ENCODE peak calls at places on chromosomes 2 and 18, in five cellular contexts. One of them, this sample, is unnamed.
A peak's percentile ranks its signal among the peaks of the same experiment; 100 is the strongest.

GRCh38 chr2:35443087-35443486 is 912.5 kb upstream of the CRIM1 start:
- DNase-seq in neuronal stem cell: no peak
- DNase-seq in IMR-90: no peak
- DNase-seq in mesendoderm: no peak
- DNase-seq in trophoblast cell: no peak
- DNase-seq in this sample: peak; percentile 12

GRCh38 chr2:70385966-70386595 is 84.2 kb upstream of the FAM136A start:
- DNase-seq in neuronal stem cell: no peak
- DNase-seq in IMR-90: peak; percentile 60
- DNase-seq in mesendoderm: peak; percentile 36
- DNase-seq in trophoblast cell: no peak
- DNase-seq in this sample: no peak

GRCh38 chr2:20033341-20033740 is 18.1 kb downstream of the LAPTM4A start:
- DNase-seq in neuronal stem cell: no peak
- DNase-seq in IMR-90: no peak
- DNase-seq in mesendoderm: no peak
- DNase-seq in trophoblast cell: no peak
- DNase-seq in this sample: no peak

GRCh38 chr2:47360937-47361336 is 42.0 kb upstream of the MSH2 start:
- DNase-seq in neuronal stem cell: no peak
- DNase-seq in IMR-90: peak; percentile 92
- DNase-seq in mesendoderm: no peak
- DNase-seq in trophoblast cell: no peak
- DNase-seq in this sample: peak; percentile 61

GRCh38 chr18:13543144-13543543 is 183.2 kb downstream of the FAM210A start:
- DNase-seq in neuronal stem cell: no peak
- DNase-seq in IMR-90: no peak
- DNase-seq in mesendoderm: no peak
- DNase-seq in trophoblast cell: no peak
- DNase-seq in this sample: no peak

GRCh38 chr2:200003444-200003843 is 48.1 kb downstream of the MAIP1 start:
- DNase-seq in neuronal stem cell: no peak
- DNase-seq in IMR-90: peak; percentile 23
- DNase-seq in mesendoderm: no peak
- DNase-seq in trophoblast cell: no peak
- DNase-seq in this sample: peak; percentile 45

GRCh38 chr2:197707316-197708213 is 2.4 kb downstream of the MARS2 start:
- DNase-seq in neuronal stem cell: no peak
- DNase-seq in IMR-90: peak; percentile 74
- DNase-seq in mesendoderm: peak; percentile 60
- DNase-seq in trophoblast cell: peak; percentile 11
- DNase-seq in this sample: peak; percentile 68

GRCh38 chr2:179253226-179253625 is 11.4 kb downstream of the SESTD1 start:
- DNase-seq in neuronal stem cell: no peak
- DNase-seq in IMR-90: no peak
- DNase-seq in mesendoderm: no peak
- DNase-seq in trophoblast cell: no peak
- DNase-seq in this sample: no peak

GRCh38 chr2:57204364-57204763 is 842.2 kb upstream of the VRK2 start:
- DNase-seq in neuronal stem cell: no peak
- DNase-seq in IMR-90: no peak
- DNase-seq in mesendoderm: peak; percentile 6
- DNase-seq in trophoblast cell: no peak
- DNase-seq in this sample: no peak

GRCh38 chr18:58998421-58999203 is 133.9 kb downstream of the ZNF532 start:
- DNase-seq in neuronal stem cell: no peak
- DNase-seq in IMR-90: peak; percentile 70
- DNase-seq in mesendoderm: peak; percentile 21
- DNase-seq in trophoblast cell: peak; percentile 33
- DNase-seq in this sample: peak; percentile 68

GRCh38 chr2:63050186-63050915 is at the start of gene OTX1:
- DNase-seq in neuronal stem cell: peak; percentile 76
- DNase-seq in IMR-90: peak; percentile 21
- DNase-seq in mesendoderm: peak; percentile 84
- DNase-seq in trophoblast cell: peak; percentile 40
- DNase-seq in this sample: no peak

GRCh38 chr18:986071-986470 is 81.4 kb downstream of the ADCYAP1 start:
- DNase-seq in neuronal stem cell: no peak
- DNase-seq in IMR-90: no peak
- DNase-seq in mesendoderm: peak; percentile 25
- DNase-seq in trophoblast cell: no peak
- DNase-seq in this sample: no peak

GRCh38 chr2:121722479-121722878 is 14.2 kb downstream of the NIFK start:
- DNase-seq in neuronal stem cell: no peak
- DNase-seq in IMR-90: peak; percentile 87
- DNase-seq in mesendoderm: no peak
- DNase-seq in trophoblast cell: peak; percentile 34
- DNase-seq in this sample: peak; percentile 76

GRCh38 chr2:18662689-18663088 is 73.3 kb upstream of the NT5C1B start:
- DNase-seq in neuronal stem cell: no peak
- DNase-seq in IMR-90: no peak
- DNase-seq in mesendoderm: peak; percentile 13
- DNase-seq in trophoblast cell: no peak
- DNase-seq in this sample: no peak

GRCh38 chr2:2187196-2187595 is 143.9 kb downstream of the MYT1L start:
- DNase-seq in neuronal stem cell: peak; percentile 8
- DNase-seq in IMR-90: no peak
- DNase-seq in mesendoderm: no peak
- DNase-seq in trophoblast cell: no peak
- DNase-seq in this sample: no peak

GRCh38 chr2:40962026-40962425 is 510.1 kb upstream of the SLC8A1 start:
- DNase-seq in neuronal stem cell: no peak
- DNase-seq in IMR-90: no peak
- DNase-seq in mesendoderm: no peak
- DNase-seq in trophoblast cell: no peak
- DNase-seq in this sample: no peak

GRCh38 chr18:56995579-56996194 is 151.2 kb upstream of the BOD1L2 start:
- DNase-seq in neuronal stem cell: no peak
- DNase-seq in IMR-90: no peak
- DNase-seq in mesendoderm: peak; percentile 35
- DNase-seq in trophoblast cell: no peak
- DNase-seq in this sample: no peak

GRCh38 chr2:101972621-101973434 is 18.9 kb upstream of the IL1R2 start:
- DNase-seq in neuronal stem cell: no peak
- DNase-seq in IMR-90: peak; percentile 76
- DNase-seq in mesendoderm: peak; percentile 30
- DNase-seq in trophoblast cell: peak; percentile 98
- DNase-seq in this sample: peak; percentile 77

GRCh38 chr2:173090291-173090877 is 14.7 kb downstream of the MAP3K20 start:
- DNase-seq in neuronal stem cell: no peak
- DNase-seq in IMR-90: peak; percentile 76
- DNase-seq in mesendoderm: peak; percentile 84
- DNase-seq in trophoblast cell: no peak
- DNase-seq in this sample: peak; percentile 64

GRCh38 chr2:175730025-175730424 is 272.0 kb downstream of the LNPK start:
- DNase-seq in neuronal stem cell: no peak
- DNase-seq in IMR-90: no peak
- DNase-seq in mesendoderm: no peak
- DNase-seq in trophoblast cell: no peak
- DNase-seq in this sample: no peak

GRCh38 chr2:129061079-129061785 is 742.6 kb upstream of the HS6ST1 start:
- DNase-seq in neuronal stem cell: no peak
- DNase-seq in IMR-90: peak; percentile 65
- DNase-seq in mesendoderm: no peak
- DNase-seq in trophoblast cell: no peak
- DNase-seq in this sample: peak; percentile 92

GRCh38 chr2:42663106-42663755 is 94.8 kb downstream of the MTA3 start:
- DNase-seq in neuronal stem cell: peak; percentile 63
- DNase-seq in IMR-90: peak; percentile 77
- DNase-seq in mesendoderm: peak; percentile 92
- DNase-seq in trophoblast cell: peak; percentile 65
- DNase-seq in this sample: peak; percentile 79

GRCh38 chr18:62992877-62993365 is 277.6 kb downstream of the PHLPP1 start:
- DNase-seq in neuronal stem cell: no peak
- DNase-seq in IMR-90: no peak
- DNase-seq in mesendoderm: no peak
- DNase-seq in trophoblast cell: peak; percentile 80
- DNase-seq in this sample: no peak
- H4K8ac ChIP-seq in neuronal stem cell: no peak overlapping the region
- H4K8ac ChIP-seq in IMR-90: no peak overlapping the region
- H4K8ac ChIP-seq in mesendoderm: no peak overlapping the region
- H4K8ac ChIP-seq in trophoblast cell: no peak overlapping the region
- H4K8ac ChIP-seq in this sample: no peak overlapping the region

GRCh38 chr2:122863516-122863915 is 1108.1 kb downstream of the TSN start:
- DNase-seq in neuronal stem cell: no peak
- DNase-seq in IMR-90: no peak
- DNase-seq in mesendoderm: no peak
- DNase-seq in trophoblast cell: no peak
- DNase-seq in this sample: no peak
- H3K4me3 ChIP-seq in neuronal stem cell: no peak overlapping the region
- H3K4me3 ChIP-seq in IMR-90: no peak overlapping the region
- H3K4me3 ChIP-seq in mesendoderm: no peak overlapping the region
- H3K4me3 ChIP-seq in trophoblast cell: no peak overlapping the region
- H3K4me3 ChIP-seq in this sample: no peak overlapping the region

DNA sequence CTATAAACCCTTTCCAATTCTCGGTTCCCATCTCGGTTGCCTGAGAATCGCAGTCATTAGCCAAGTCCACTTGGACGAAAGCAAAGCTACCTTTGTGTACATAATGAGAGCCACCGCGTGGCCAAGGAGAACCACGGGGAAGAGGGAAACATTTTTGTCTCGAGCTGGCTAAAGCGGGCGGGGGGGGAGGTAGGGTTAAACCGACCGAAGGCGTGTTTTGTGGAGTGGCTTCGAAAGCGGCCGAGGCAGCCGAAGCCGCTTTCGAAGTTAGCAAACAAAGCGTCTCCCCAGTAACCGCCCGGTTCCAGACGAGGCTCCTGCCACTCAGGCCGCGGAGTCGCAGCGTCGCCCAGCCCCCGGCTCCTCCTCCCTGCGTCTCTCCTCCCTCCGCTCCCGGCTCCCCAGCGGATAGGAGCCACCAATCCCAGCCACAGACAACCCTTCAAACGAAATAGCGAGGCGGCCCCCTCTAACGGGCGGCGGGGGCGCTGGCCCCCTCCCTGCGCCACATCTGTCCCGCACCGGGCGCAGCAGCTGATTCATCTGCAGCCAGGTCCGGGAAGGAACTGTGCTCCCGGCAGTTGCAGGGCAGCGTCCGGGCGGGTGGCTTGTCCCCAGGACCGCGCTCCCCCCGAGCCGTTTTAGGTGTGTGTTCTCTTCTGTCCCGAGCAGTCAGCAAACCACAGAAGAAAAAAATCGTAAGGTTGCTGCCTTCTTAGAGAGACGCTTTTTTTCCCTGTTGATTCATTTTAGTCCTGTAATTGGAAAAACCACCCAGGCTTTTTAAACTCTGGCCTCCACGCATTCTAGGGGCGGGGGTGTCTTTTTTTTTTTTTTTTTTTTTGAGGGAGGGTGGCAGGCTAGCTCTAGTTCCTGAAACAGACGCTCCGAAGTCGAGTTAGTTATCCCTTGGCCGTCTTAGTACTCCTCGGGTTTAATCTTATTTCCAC is 1.8 kb upstream of the TGIF1 start:
- DNase-seq in neuronal stem cell: peak; percentile 97
- DNase-seq in IMR-90: peak; percentile 96
- DNase-seq in mesendoderm: peak; percentile 99
- DNase-seq in trophoblast cell: peak; percentile 99
- DNase-seq in this sample: peak; percentile 99
- H3K4ac ChIP-seq in neuronal stem cell: no peak overlapping the region
- H3K4ac ChIP-seq in IMR-90: peak overlapping the region; percentile 89
- H3K4ac ChIP-seq in mesendoderm: peak overlapping the region; percentile 74
- H3K4ac ChIP-seq in trophoblast cell: peak overlapping the region; percentile 88
- H3K4ac ChIP-seq in this sample: peak overlapping the region; percentile 62

DNA sequence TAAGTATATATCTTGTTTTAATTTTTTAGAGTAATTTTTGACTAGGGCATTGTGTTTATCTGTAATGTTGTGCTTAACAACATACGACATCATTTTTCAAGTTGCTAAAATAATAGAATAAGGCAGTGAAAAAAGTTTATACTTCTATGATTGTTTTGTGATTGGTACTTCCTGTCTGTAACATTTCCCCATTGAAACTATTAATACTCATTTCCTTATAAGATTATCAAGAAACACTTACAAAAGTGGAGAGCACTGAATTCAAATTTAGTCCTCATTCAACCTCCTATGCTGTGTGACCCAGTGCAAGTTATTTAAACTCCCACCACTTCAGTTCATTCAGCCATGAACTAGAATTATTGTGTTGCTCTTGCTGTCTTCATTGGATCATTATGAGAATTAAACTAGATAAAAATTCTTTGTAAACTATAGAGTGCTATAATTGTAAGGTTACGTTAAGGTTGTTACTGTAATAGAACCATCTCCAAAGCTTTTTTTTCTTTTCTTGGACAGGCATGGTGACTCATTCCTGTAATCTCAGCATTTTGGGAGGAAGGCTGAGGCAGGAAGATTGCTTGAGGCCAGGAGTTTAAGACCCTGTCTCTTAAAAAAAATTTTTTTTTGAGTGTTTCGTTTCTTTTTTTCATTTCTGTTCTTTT is 2.8 kb downstream of the ETAA1 start:
- DNase-seq in neuronal stem cell: no peak
- DNase-seq in IMR-90: peak; percentile 70
- DNase-seq in mesendoderm: peak; percentile 32
- DNase-seq in trophoblast cell: no peak
- DNase-seq in this sample: peak; percentile 66
- H4K8ac ChIP-seq in neuronal stem cell: no peak overlapping the region
- H4K8ac ChIP-seq in IMR-90: no peak overlapping the region
- H4K8ac ChIP-seq in mesendoderm: no peak overlapping the region
- H4K8ac ChIP-seq in trophoblast cell: no peak overlapping the region
- H4K8ac ChIP-seq in this sample: no peak overlapping the region

This sample was measured in mesenchymal stem cell.